ENCODE peak calls at places on chromosome 16, in nine cellular contexts. One of them, this sample, is unnamed.

GRCh38 chr16:67555795-67556212 is 6.5 kb upstream of the CTCF start:
- DNase-seq in spleen: no peak
- DNase-seq in hepatic stellate cell: no peak
- DNase-seq in ovary: no peak
- DNase-seq in heart left ventricle: no peak
- DNase-seq in dorsolateral prefrontal cortex: no peak
- DNase-seq in NCI-H1417: no peak
- DNase-seq in AG10803: peak; percentile 51
- DNase-seq in amniotic stem cell: no peak
- DNase-seq in this sample: no peak

GRCh38 chr16:29023279-29024278 is 38.7 kb downstream of the LAT start:
- DNase-seq in spleen: peak; percentile 64
- DNase-seq in hepatic stellate cell: no peak
- DNase-seq in ovary: no peak
- DNase-seq in heart left ventricle: no peak
- DNase-seq in dorsolateral prefrontal cortex: no peak
- DNase-seq in NCI-H1417: no peak
- DNase-seq in AG10803: no peak
- DNase-seq in amniotic stem cell: no peak
- DNase-seq in this sample: peak; percentile 55

GRCh38 chr16:55478827-55479559 is at the start of gene MMP2:
- DNase-seq in spleen: no peak
- DNase-seq in hepatic stellate cell: peak; percentile 70
- DNase-seq in ovary: peak; percentile 82
- DNase-seq in heart left ventricle: peak; percentile 80
- DNase-seq in dorsolateral prefrontal cortex: no peak
- DNase-seq in NCI-H1417: peak; percentile 72
- DNase-seq in AG10803: peak; percentile 89
- DNase-seq in amniotic stem cell: peak; percentile 7
- DNase-seq in this sample: no peak

GRCh38 chr16:3348547-3349167 is 7.0 kb upstream of the OR2C1 start:
- DNase-seq in spleen: no peak
- DNase-seq in hepatic stellate cell: no peak
- DNase-seq in ovary: no peak
- DNase-seq in heart left ventricle: no peak
- DNase-seq in dorsolateral prefrontal cortex: no peak
- DNase-seq in NCI-H1417: peak; percentile 45
- DNase-seq in AG10803: no peak
- DNase-seq in amniotic stem cell: no peak
- DNase-seq in this sample: no peak

GRCh38 chr16:1497014-1497598 is 3.9 kb downstream of the TELO2 start:
- DNase-seq in spleen: peak; percentile 72
- DNase-seq in hepatic stellate cell: no peak
- DNase-seq in ovary: no peak
- DNase-seq in heart left ventricle: no peak
- DNase-seq in dorsolateral prefrontal cortex: peak; percentile 30
- DNase-seq in NCI-H1417: no peak
- DNase-seq in AG10803: no peak
- DNase-seq in amniotic stem cell: no peak
- DNase-seq in this sample: no peak

GRCh38 chr16:89491238-89491869 is 993 bp upstream of the ANKRD11 start:
- DNase-seq in spleen: no peak
- DNase-seq in hepatic stellate cell: peak; percentile 68
- DNase-seq in ovary: no peak
- DNase-seq in heart left ventricle: no peak
- DNase-seq in dorsolateral prefrontal cortex: no peak
- DNase-seq in NCI-H1417: peak; percentile 55
- DNase-seq in AG10803: peak; percentile 42
- DNase-seq in amniotic stem cell: no peak
- DNase-seq in this sample: no peak

GRCh38 chr16:2531696-2532493 is 687 bp upstream of the CEMP1 start:
- DNase-seq in spleen: peak; percentile 100
- DNase-seq in hepatic stellate cell: peak; percentile 99
- DNase-seq in ovary: peak; percentile 99
- DNase-seq in heart left ventricle: peak; percentile 99
- DNase-seq in dorsolateral prefrontal cortex: peak; percentile 98
- DNase-seq in NCI-H1417: peak; percentile 96
- DNase-seq in AG10803: peak; percentile 96
- DNase-seq in amniotic stem cell: peak; percentile 94
- DNase-seq in this sample: peak; percentile 100

GRCh38 chr16:54136276-54136625 is 150.3 kb downstream of the IRX3 start:
- DNase-seq in spleen: no peak
- DNase-seq in hepatic stellate cell: no peak
- DNase-seq in ovary: no peak
- DNase-seq in heart left ventricle: no peak
- DNase-seq in dorsolateral prefrontal cortex: no peak
- DNase-seq in NCI-H1417: no peak
- DNase-seq in AG10803: no peak
- DNase-seq in amniotic stem cell: no peak
- DNase-seq in this sample: no peak

GRCh38 chr16:27748868-27749546 is 199.1 kb downstream of the KATNIP start:
- DNase-seq in spleen: no peak
- DNase-seq in hepatic stellate cell: peak; percentile 67
- DNase-seq in ovary: peak; percentile 49
- DNase-seq in heart left ventricle: peak; percentile 19
- DNase-seq in dorsolateral prefrontal cortex: no peak
- DNase-seq in NCI-H1417: peak; percentile 8
- DNase-seq in AG10803: peak; percentile 88
- DNase-seq in amniotic stem cell: no peak
- DNase-seq in this sample: no peak

GRCh38 chr16:6684076-6684673 is 648.5 kb upstream of the RBFOX1 start:
- DNase-seq in spleen: no peak
- DNase-seq in hepatic stellate cell: no peak
- DNase-seq in ovary: no peak
- DNase-seq in heart left ventricle: no peak
- DNase-seq in dorsolateral prefrontal cortex: no peak
- DNase-seq in NCI-H1417: peak; percentile 37
- DNase-seq in AG10803: no peak
- DNase-seq in amniotic stem cell: no peak
- DNase-seq in this sample: no peak

GRCh38 chr16:74315059-74315458 is 18.4 kb downstream of the PSMD7 start:
- DNase-seq in spleen: no peak
- DNase-seq in hepatic stellate cell: no peak
- DNase-seq in ovary: no peak
- DNase-seq in heart left ventricle: no peak
- DNase-seq in dorsolateral prefrontal cortex: no peak
- DNase-seq in NCI-H1417: no peak
- DNase-seq in AG10803: no peak
- DNase-seq in amniotic stem cell: no peak
- DNase-seq in this sample: no peak

GRCh38 chr16:87178977-87179376 is 138.2 kb downstream of the C16orf95 start:
- DNase-seq in spleen: peak; percentile 80
- DNase-seq in hepatic stellate cell: peak; percentile 78
- DNase-seq in ovary: peak; percentile 45
- DNase-seq in heart left ventricle: peak; percentile 60
- DNase-seq in dorsolateral prefrontal cortex: no peak
- DNase-seq in NCI-H1417: no peak
- DNase-seq in AG10803: peak; percentile 41
- DNase-seq in amniotic stem cell: no peak
- DNase-seq in this sample: no peak

GRCh38 chr16:87461466-87461975 is 31.3 kb downstream of the ZCCHC14 start:
- DNase-seq in spleen: no peak
- DNase-seq in hepatic stellate cell: peak; percentile 43
- DNase-seq in ovary: peak; percentile 39
- DNase-seq in heart left ventricle: peak; percentile 65
- DNase-seq in dorsolateral prefrontal cortex: no peak
- DNase-seq in NCI-H1417: peak; percentile 91
- DNase-seq in AG10803: no peak
- DNase-seq in amniotic stem cell: no peak
- DNase-seq in this sample: peak; percentile 78

GRCh38 chr16:70694517-70695218 is 8.8 kb upstream of the MTSS2 start:
- DNase-seq in spleen: no peak
- DNase-seq in hepatic stellate cell: no peak
- DNase-seq in ovary: no peak
- DNase-seq in heart left ventricle: no peak
- DNase-seq in dorsolateral prefrontal cortex: no peak
- DNase-seq in NCI-H1417: peak; percentile 42
- DNase-seq in AG10803: no peak
- DNase-seq in amniotic stem cell: no peak
- DNase-seq in this sample: no peak

GRCh38 chr16:21626659-21627277 is 25.6 kb downstream of the IGSF6 start:
- DNase-seq in spleen: no peak
- DNase-seq in hepatic stellate cell: peak; percentile 79
- DNase-seq in ovary: no peak
- DNase-seq in heart left ventricle: no peak
- DNase-seq in dorsolateral prefrontal cortex: no peak
- DNase-seq in NCI-H1417: peak; percentile 53
- DNase-seq in AG10803: peak; percentile 94
- DNase-seq in amniotic stem cell: peak; percentile 56
- DNase-seq in this sample: no peak

GRCh38 chr16:81544691-81545365 is 100.2 kb downstream of the CMIP start:
- DNase-seq in spleen: peak; percentile 61
- DNase-seq in hepatic stellate cell: no peak
- DNase-seq in ovary: no peak
- DNase-seq in heart left ventricle: no peak
- DNase-seq in dorsolateral prefrontal cortex: no peak
- DNase-seq in NCI-H1417: no peak
- DNase-seq in AG10803: peak; percentile 61
- DNase-seq in amniotic stem cell: no peak
- DNase-seq in this sample: no peak

GRCh38 chr16:69057400-69058378 is 47.8 kb upstream of the HAS3 start:
- DNase-seq in spleen: no peak
- DNase-seq in hepatic stellate cell: peak; percentile 80
- DNase-seq in ovary: no peak
- DNase-seq in heart left ventricle: no peak
- DNase-seq in dorsolateral prefrontal cortex: no peak
- DNase-seq in NCI-H1417: peak; percentile 30
- DNase-seq in AG10803: peak; percentile 79
- DNase-seq in amniotic stem cell: no peak
- DNase-seq in this sample: no peak

GRCh38 chr16:65908568-65908967 is 457.9 kb upstream of the CDH5 start:
- DNase-seq in spleen: no peak
- DNase-seq in hepatic stellate cell: no peak
- DNase-seq in ovary: no peak
- DNase-seq in heart left ventricle: no peak
- DNase-seq in dorsolateral prefrontal cortex: no peak
- DNase-seq in NCI-H1417: peak; percentile 6
- DNase-seq in AG10803: no peak
- DNase-seq in amniotic stem cell: no peak
- DNase-seq in this sample: no peak

GRCh38 chr16:19548144-19548543 is 7.4 kb upstream of the VPS35L start:
- DNase-seq in spleen: no peak
- DNase-seq in hepatic stellate cell: no peak
- DNase-seq in ovary: no peak
- DNase-seq in heart left ventricle: no peak
- DNase-seq in dorsolateral prefrontal cortex: no peak
- DNase-seq in NCI-H1417: no peak
- DNase-seq in AG10803: no peak
- DNase-seq in amniotic stem cell: no peak
- DNase-seq in this sample: no peak

GRCh38 chr16:582218-582613 is 7.7 kb upstream of the RAB40C start:
- DNase-seq in spleen: no peak
- DNase-seq in hepatic stellate cell: no peak
- DNase-seq in ovary: no peak
- DNase-seq in heart left ventricle: no peak
- DNase-seq in dorsolateral prefrontal cortex: no peak
- DNase-seq in NCI-H1417: no peak
- DNase-seq in AG10803: no peak
- DNase-seq in amniotic stem cell: no peak
- DNase-seq in this sample: no peak

GRCh38 chr16:24036614-24037013 is 200.8 kb downstream of the PRKCB start:
- DNase-seq in spleen: no peak
- DNase-seq in hepatic stellate cell: peak; percentile 69
- DNase-seq in ovary: no peak
- DNase-seq in heart left ventricle: peak; percentile 13
- DNase-seq in dorsolateral prefrontal cortex: no peak
- DNase-seq in NCI-H1417: peak; percentile 64
- DNase-seq in AG10803: peak; percentile 40
- DNase-seq in amniotic stem cell: peak; percentile 3
- DNase-seq in this sample: no peak

GRCh38 chr16:55836158-55836611 is 3.3 kb upstream of the CES1 start:
- DNase-seq in spleen: no peak
- DNase-seq in hepatic stellate cell: no peak
- DNase-seq in ovary: no peak
- DNase-seq in heart left ventricle: no peak
- DNase-seq in dorsolateral prefrontal cortex: no peak
- DNase-seq in NCI-H1417: no peak
- DNase-seq in AG10803: no peak
- DNase-seq in amniotic stem cell: no peak
- DNase-seq in this sample: no peak

GRCh38 chr16:349211-349610 is 3.3 kb downstream of the AXIN1 start:
- DNase-seq in spleen: peak; percentile 78
- DNase-seq in hepatic stellate cell: no peak
- DNase-seq in ovary: no peak
- DNase-seq in heart left ventricle: no peak
- DNase-seq in dorsolateral prefrontal cortex: no peak
- DNase-seq in NCI-H1417: no peak
- DNase-seq in AG10803: no peak
- DNase-seq in amniotic stem cell: no peak
- DNase-seq in this sample: no peak

GRCh38 chr16:55666012-55666411 is 10.2 kb downstream of the SLC6A2 start:
- DNase-seq in spleen: no peak
- DNase-seq in hepatic stellate cell: no peak
- DNase-seq in ovary: no peak
- DNase-seq in heart left ventricle: no peak
- DNase-seq in dorsolateral prefrontal cortex: no peak
- DNase-seq in NCI-H1417: no peak
- DNase-seq in AG10803: no peak
- DNase-seq in amniotic stem cell: no peak
- DNase-seq in this sample: no peak

GRCh38 chr16:57639172-57639571 is 10.7 kb downstream of the ADGRG1 start:
- DNase-seq in spleen: no peak
- DNase-seq in hepatic stellate cell: no peak
- DNase-seq in ovary: no peak
- DNase-seq in heart left ventricle: peak; percentile 45
- DNase-seq in dorsolateral prefrontal cortex: peak; percentile 81
- DNase-seq in NCI-H1417: peak; percentile 94
- DNase-seq in AG10803: no peak
- DNase-seq in amniotic stem cell: no peak
- DNase-seq in this sample: no peak